ENCODE peak calls at places on chromosomes 6 and 20, in seven cellular contexts. T is SK-N-SH, K is A549, Z is IMR-90, G is HepG2, S is K562, A is H1. Q is an unnamed sample.

GRCh38 chr6:5125152-5126006 is 40.2 kb downstream of the PPP1R3G start:
- DNase-seq in T (no peak), K (no peak), Z (peak; percentile 68), G (peak; percentile 72), S (peak; percentile 51), A (no peak), Q (no peak)

GRCh38 chr6:85452441-85452881 is 2.6 kb downstream of the NT5E start:
- DNase-seq in T (no peak), K (no peak), Z (peak; percentile 93), G (no peak), S (no peak), A (no peak), Q (no peak)

GRCh38 chr6:3296537-3297453 is 38.0 kb downstream of the PSMG4 start:
- DNase-seq in T (no peak), K (no peak), Z (peak; percentile 15), G (no peak), S (no peak), A (no peak), Q (no peak)

GRCh38 chr20:25310921-25311728 is 63.2 kb downstream of the PYGB start:
- DNase-seq in T (no peak), K (no peak), Z (peak; percentile 95), G (peak; percentile 55), S (no peak), A (no peak), Q (no peak)

GRCh38 chr6:116461075-116461474 is at the start of gene CALHM6:
- DNase-seq in T (no peak), K (no peak), Z (no peak), G (no peak), S (no peak), A (no peak), Q (no peak)

GRCh38 chr6:107673076-107673494 is 151.0 kb downstream of the SCML4 start:
- DNase-seq in T (no peak), K (no peak), Z (no peak), G (no peak), S (no peak), A (no peak), Q (no peak)

GRCh38 chr6:105319331-105319730 is 83.6 kb downstream of the PREP start:
- DNase-seq in T (no peak), K (no peak), Z (peak; percentile 21), G (no peak), S (no peak), A (no peak), Q (no peak)

GRCh38 chr6:19803331-19804330 is 33.5 kb upstream of the ID4 start:
- DNase-seq in T (no peak), K (no peak), Z (peak; percentile 19), G (peak; percentile 49), S (no peak), A (no peak), Q (no peak)

GRCh38 chr6:132404736-132405135 is 3.5 kb upstream of the MOXD1 start:
- DNase-seq in T (no peak), K (no peak), Z (peak; percentile 45), G (no peak), S (no peak), A (no peak), Q (no peak)

GRCh38 chr6:122621638-122622037 is 11.4 kb downstream of the PKIB start:
- DNase-seq in T (no peak), K (no peak), Z (no peak), G (no peak), S (no peak), A (no peak), Q (no peak)
- TF ChIP-seq USF2 in T (no peak), K (no peak), Z (no peak), G (no peak), S (no peak), A (no peak), Q (no peak)

DNA sequence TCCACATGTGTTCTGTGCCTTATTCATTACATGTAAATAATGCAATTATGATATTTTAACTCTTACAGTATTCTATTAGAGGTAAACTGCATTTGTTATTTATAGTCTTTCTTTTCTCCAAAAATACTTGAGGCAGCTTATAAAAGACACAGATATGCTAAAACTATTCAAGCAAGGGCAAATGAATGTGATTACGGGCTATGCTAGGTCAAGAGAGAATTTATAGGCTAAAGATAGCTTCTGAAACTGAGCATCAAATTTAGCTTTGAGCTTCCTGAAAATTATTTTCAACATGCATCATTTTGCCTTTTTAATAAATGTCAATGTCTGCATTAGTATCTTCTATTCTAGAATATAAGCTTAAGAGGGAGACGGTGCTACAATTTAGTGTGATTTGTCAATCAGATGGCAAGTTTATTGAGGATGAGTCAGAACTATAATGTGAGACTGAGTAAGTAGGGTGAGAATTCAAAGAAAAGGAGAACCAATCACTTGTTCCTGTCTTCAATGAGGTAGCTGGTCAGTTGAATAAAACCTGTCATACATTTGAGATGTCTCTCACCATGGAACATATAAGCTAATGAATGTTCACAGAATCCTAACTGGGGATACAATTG is 669.4 kb upstream of the CITED2 start:
- DNase-seq in T (no peak), K (peak; percentile 8), Z (peak; percentile 53), G (no peak), S (no peak), A (no peak), Q (no peak)
- TF ChIP-seq USF2 in T (no peak), K (no peak), Z (no peak), G (no peak), S (no peak), A (no peak), Q (no peak)

DNA sequence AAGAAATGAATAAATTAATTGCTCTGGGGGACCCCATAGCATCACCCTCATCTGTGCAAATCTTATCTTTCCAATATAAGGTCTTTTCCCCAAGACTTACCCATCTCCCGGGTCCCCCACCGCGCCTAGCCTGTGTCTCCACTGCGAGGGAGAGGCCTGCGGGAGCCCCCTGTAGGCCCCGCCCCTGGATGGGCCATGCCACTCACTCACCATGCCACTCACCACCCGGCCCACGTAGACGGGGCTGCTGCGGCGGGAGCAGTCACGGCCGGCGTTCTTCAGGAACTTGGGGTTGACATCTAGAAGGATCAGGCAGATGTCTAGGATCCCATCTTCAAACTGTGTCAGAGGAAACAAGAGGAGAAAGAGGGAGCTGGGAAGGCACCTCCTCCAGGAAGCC is 17.3 kb downstream of the TGM2 start:
- DNase-seq in T (no peak), K (no peak), Z (no peak), G (no peak), S (no peak), A (no peak), Q (no peak)
- TF ChIP-seq USF2 in T (no peak), K (no peak), Z (no peak), G (no peak), S (no peak), A (no peak), Q (no peak)

DNA sequence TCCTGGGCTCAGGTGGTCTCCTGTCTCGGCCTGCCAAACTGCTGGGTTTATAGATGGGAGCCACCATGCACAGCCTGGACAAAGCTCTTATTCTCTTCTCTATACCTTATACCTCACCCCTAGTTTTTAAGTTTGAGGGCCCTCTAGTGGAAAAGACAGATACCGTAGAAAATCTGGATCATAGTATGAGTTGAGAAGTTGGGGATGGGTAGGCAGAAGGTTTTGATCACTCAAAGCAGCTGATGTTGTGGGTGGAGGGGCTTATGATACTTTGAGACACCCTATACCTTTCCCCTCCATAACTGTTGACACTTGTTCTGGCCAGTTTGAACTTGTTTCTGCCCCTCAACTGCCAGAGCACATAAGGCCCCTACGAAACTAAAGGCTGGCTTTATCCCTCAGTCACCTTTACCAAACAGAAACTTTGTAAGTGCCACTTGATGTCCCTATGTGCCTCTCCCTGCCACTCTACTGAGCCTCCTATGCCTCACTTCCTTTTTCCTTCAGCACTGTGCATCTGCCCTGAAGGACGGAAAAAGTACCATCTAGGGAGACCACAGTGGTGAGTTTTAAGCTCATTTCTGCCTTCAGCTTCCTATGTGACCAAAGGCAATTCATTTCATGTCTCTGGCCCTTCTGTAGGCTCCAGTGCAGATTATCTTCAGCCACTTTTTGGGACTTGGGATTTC is 28.6 kb downstream of the RALY start:
- DNase-seq in T (peak; percentile 66), K (peak; percentile 78), Z (no peak), G (peak; percentile 72), S (peak; percentile 42), A (no peak), Q (no peak)
- TF ChIP-seq USF2 in T (no peak), K (no peak), Z (no peak), G (no peak), S (no peak), A (no peak), Q (no peak)

DNA sequence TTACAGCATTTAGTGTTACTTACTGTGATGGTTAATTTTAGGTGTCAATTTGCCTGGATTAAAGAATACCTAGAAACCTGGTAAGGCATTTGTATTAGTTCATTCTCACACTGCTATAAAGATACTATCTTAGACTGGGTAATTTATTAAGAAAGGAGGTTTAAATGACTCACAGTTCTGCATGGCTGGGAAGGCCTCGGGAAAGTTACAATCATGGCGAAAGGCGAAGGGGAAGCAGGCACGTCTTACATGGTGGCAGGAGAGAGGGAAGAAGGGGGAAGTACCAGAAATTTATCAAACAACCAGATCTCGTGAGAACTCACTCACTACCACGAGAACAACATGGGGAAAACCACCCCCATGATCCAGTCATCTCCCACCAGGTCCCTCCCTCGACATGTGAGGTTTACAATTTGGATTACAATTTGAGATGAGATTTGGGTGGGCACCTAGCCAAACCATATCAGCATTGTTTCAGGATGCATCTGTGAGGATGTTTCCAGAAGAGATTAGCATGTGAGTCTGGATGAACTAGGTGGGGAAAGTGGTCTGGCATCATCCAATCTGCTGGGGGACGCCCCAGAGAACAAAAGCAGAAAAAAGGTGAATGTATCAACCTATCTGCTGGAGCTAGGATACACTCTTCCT is 76.8 kb downstream of the MKKS start:
- DNase-seq in T (no peak), K (no peak), Z (no peak), G (no peak), S (no peak), A (no peak), Q (no peak)
- TF ChIP-seq USF2 in T (no peak), K (no peak), Z (no peak), G (no peak), S (no peak), A (no peak), Q (no peak)

DNA sequence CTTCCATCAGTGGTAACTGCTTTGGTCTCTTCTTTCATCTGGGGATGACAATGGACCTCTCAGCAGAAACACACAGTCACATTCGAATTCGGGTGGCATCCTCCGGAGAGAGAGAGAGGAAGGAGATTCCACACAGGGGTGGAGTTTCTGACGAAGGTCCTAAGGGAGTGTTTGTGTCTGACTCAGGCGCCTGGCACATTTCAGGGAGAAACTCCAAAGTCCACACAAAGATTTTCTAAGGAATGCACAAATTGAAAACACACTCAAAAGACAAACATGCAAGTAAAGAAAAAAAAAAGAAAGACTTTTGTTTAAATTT is 6.1 kb downstream of the EDN1 start:
- DNase-seq in T (no peak), K (peak; percentile 67), Z (peak; percentile 83), G (peak; percentile 73), S (no peak), A (no peak), Q (no peak)
- TF ChIP-seq USF2 in T (no peak), K (no peak), Z (no peak), G (no peak), S (no peak), A (no peak), Q (no peak)